ENCODE peak calls at places on chromosomes 1 and 21, in six cellular contexts. One of them, this sample, is unnamed.

GRCh38 chr1:237091691-237092090 is 49.7 kb downstream of the RYR2 start:
- DNase-seq in GM23248: no peak
- DNase-seq in hepatocyte: no peak
- DNase-seq in PC-3: no peak
- DNase-seq in neural progenitor cell: no peak
- DNase-seq in GM23338: no peak
- DNase-seq in this sample: no peak

GRCh38 chr1:55054396-55054795 is 15.0 kb downstream of the PCSK9 start:
- DNase-seq in GM23248: no peak
- DNase-seq in hepatocyte: no peak
- DNase-seq in PC-3: no peak
- DNase-seq in neural progenitor cell: no peak
- DNase-seq in GM23338: no peak
- DNase-seq in this sample: no peak

GRCh38 chr1:206912445-206913095 is 9.2 kb downstream of the FCMR start:
- DNase-seq in GM23248: peak
- DNase-seq in hepatocyte: peak
- DNase-seq in PC-3: peak
- DNase-seq in neural progenitor cell: peak
- DNase-seq in GM23338: peak
- DNase-seq in this sample: peak

GRCh38 chr21:45562965-45563364 is 20.7 kb upstream of the SLC19A1 start:
- DNase-seq in GM23248: no peak
- DNase-seq in hepatocyte: no peak
- DNase-seq in PC-3: no peak
- DNase-seq in neural progenitor cell: no peak
- DNase-seq in GM23338: no peak
- DNase-seq in this sample: no peak

GRCh38 chr1:70083519-70083918 is 121.9 kb downstream of the LRRC40 start:
- DNase-seq in GM23248: no peak
- DNase-seq in hepatocyte: no peak
- DNase-seq in PC-3: no peak
- DNase-seq in neural progenitor cell: no peak
- DNase-seq in GM23338: no peak
- DNase-seq in this sample: no peak

GRCh38 chr1:54094001-54094729 is 40.8 kb downstream of the TCEANC2 start:
- DNase-seq in GM23248: no peak
- DNase-seq in hepatocyte: peak
- DNase-seq in PC-3: peak
- DNase-seq in neural progenitor cell: no peak
- DNase-seq in GM23338: no peak
- DNase-seq in this sample: no peak

GRCh38 chr1:56382890-56383289 is 196.5 kb downstream of the PLPP3 start:
- DNase-seq in GM23248: no peak
- DNase-seq in hepatocyte: no peak
- DNase-seq in PC-3: no peak
- DNase-seq in neural progenitor cell: no peak
- DNase-seq in GM23338: no peak
- DNase-seq in this sample: no peak

GRCh38 chr1:100585774-100586173 is 47.8 kb downstream of the GPR88 start:
- DNase-seq in GM23248: peak
- DNase-seq in hepatocyte: no peak
- DNase-seq in PC-3: peak
- DNase-seq in neural progenitor cell: no peak
- DNase-seq in GM23338: no peak
- DNase-seq in this sample: no peak

GRCh38 chr1:156705321-156705917 is at the start of gene CRABP2:
- DNase-seq in GM23248: peak
- DNase-seq in hepatocyte: peak
- DNase-seq in PC-3: peak
- DNase-seq in neural progenitor cell: peak
- DNase-seq in GM23338: peak
- DNase-seq in this sample: no peak

GRCh38 chr21:35236090-35236489 is 187.0 kb upstream of the RUNX1 start:
- DNase-seq in GM23248: no peak
- DNase-seq in hepatocyte: no peak
- DNase-seq in PC-3: no peak
- DNase-seq in neural progenitor cell: no peak
- DNase-seq in GM23338: no peak
- DNase-seq in this sample: no peak

GRCh38 chr21:42063206-42063577 is 7.9 kb upstream of the UMODL1 start:
- DNase-seq in GM23248: no peak
- DNase-seq in hepatocyte: no peak
- DNase-seq in PC-3: no peak
- DNase-seq in neural progenitor cell: no peak
- DNase-seq in GM23338: no peak
- DNase-seq in this sample: peak

GRCh38 chr1:61287734-61288133 is 205.4 kb downstream of the NFIA start:
- DNase-seq in GM23248: peak
- DNase-seq in hepatocyte: no peak
- DNase-seq in PC-3: peak
- DNase-seq in neural progenitor cell: no peak
- DNase-seq in GM23338: no peak
- DNase-seq in this sample: no peak

GRCh38 chr21:45870851-45871615 is 110.5 kb upstream of the COL6A1 start:
- DNase-seq in GM23248: no peak
- DNase-seq in hepatocyte: no peak
- DNase-seq in PC-3: no peak
- DNase-seq in neural progenitor cell: no peak
- DNase-seq in GM23338: no peak
- DNase-seq in this sample: no peak

GRCh38 chr1:203364013-203364730 is 13.2 kb upstream of the FMOD start:
- DNase-seq in GM23248: no peak
- DNase-seq in hepatocyte: peak
- DNase-seq in PC-3: no peak
- DNase-seq in neural progenitor cell: no peak
- DNase-seq in GM23338: no peak
- DNase-seq in this sample: no peak

GRCh38 chr1:27475707-27476106 is 14.3 kb downstream of the WASF2 start:
- DNase-seq in GM23248: no peak
- DNase-seq in hepatocyte: no peak
- DNase-seq in PC-3: no peak
- DNase-seq in neural progenitor cell: no peak
- DNase-seq in GM23338: no peak
- DNase-seq in this sample: no peak

GRCh38 chr1:171195781-171196180 is 10.7 kb downstream of the FMO2 start:
- DNase-seq in GM23248: no peak
- DNase-seq in hepatocyte: no peak
- DNase-seq in PC-3: no peak
- DNase-seq in neural progenitor cell: no peak
- DNase-seq in GM23338: no peak
- DNase-seq in this sample: no peak

GRCh38 chr1:153735090-153735420 is 7.2 kb downstream of the INTS3 start:
- DNase-seq in GM23248: no peak
- DNase-seq in hepatocyte: no peak
- DNase-seq in PC-3: no peak
- DNase-seq in neural progenitor cell: no peak
- DNase-seq in GM23338: no peak
- DNase-seq in this sample: no peak

GRCh38 chr1:29688477-29689365 is 452.4 kb downstream of the PTPRU start:
- DNase-seq in GM23248: peak
- DNase-seq in hepatocyte: peak
- DNase-seq in PC-3: peak
- DNase-seq in neural progenitor cell: no peak
- DNase-seq in GM23338: no peak
- DNase-seq in this sample: no peak

GRCh38 chr1:201636065-201636464 is 97.1 kb downstream of the NAV1 start:
- DNase-seq in GM23248: no peak
- DNase-seq in hepatocyte: no peak
- DNase-seq in PC-3: no peak
- DNase-seq in neural progenitor cell: peak
- DNase-seq in GM23338: no peak
- DNase-seq in this sample: no peak

GRCh38 chr1:19390901-19391595 is 78.9 kb downstream of the SLC66A1 start:
- DNase-seq in GM23248: peak
- DNase-seq in hepatocyte: peak
- DNase-seq in PC-3: peak
- DNase-seq in neural progenitor cell: peak
- DNase-seq in GM23338: peak
- DNase-seq in this sample: no peak

GRCh38 chr1:154716012-154716411 is 108.0 kb upstream of the ADAR start:
- DNase-seq in GM23248: peak
- DNase-seq in hepatocyte: no peak
- DNase-seq in PC-3: no peak
- DNase-seq in neural progenitor cell: no peak
- DNase-seq in GM23338: no peak
- DNase-seq in this sample: no peak

GRCh38 chr1:30730351-30731108 is 7.1 kb upstream of the MATN1 start:
- DNase-seq in GM23248: no peak
- DNase-seq in hepatocyte: no peak
- DNase-seq in PC-3: no peak
- DNase-seq in neural progenitor cell: no peak
- DNase-seq in GM23338: no peak
- DNase-seq in this sample: no peak

GRCh38 chr1:223738465-223739365 is 26.4 kb downstream of the CAPN2 start:
- DNase-seq in GM23248: no peak
- DNase-seq in hepatocyte: peak
- DNase-seq in PC-3: no peak
- DNase-seq in neural progenitor cell: no peak
- DNase-seq in GM23338: no peak
- DNase-seq in this sample: no peak

GRCh38 chr1:19656134-19656779 is 8.4 kb upstream of the HTR6 start:
- DNase-seq in GM23248: no peak
- DNase-seq in hepatocyte: no peak
- DNase-seq in PC-3: no peak
- DNase-seq in neural progenitor cell: no peak
- DNase-seq in GM23338: no peak
- DNase-seq in this sample: no peak

GRCh38 chr21:25862596-25862995 is 127.8 kb downstream of the GABPA start:
- DNase-seq in GM23248: peak
- DNase-seq in hepatocyte: no peak
- DNase-seq in PC-3: peak
- DNase-seq in neural progenitor cell: peak
- DNase-seq in GM23338: peak
- DNase-seq in this sample: peak

GRCh38 chr1:101377436-101377835 is 140.6 kb downstream of the S1PR1 start:
- DNase-seq in GM23248: no peak
- DNase-seq in hepatocyte: no peak
- DNase-seq in PC-3: no peak
- DNase-seq in neural progenitor cell: no peak
- DNase-seq in GM23338: no peak
- DNase-seq in this sample: no peak

GRCh38 chr1:47554901-47555300 is 117.1 kb downstream of the FOXD2 start:
- DNase-seq in GM23248: peak
- DNase-seq in hepatocyte: no peak
- DNase-seq in PC-3: peak
- DNase-seq in neural progenitor cell: no peak
- DNase-seq in GM23338: no peak
- DNase-seq in this sample: no peak
- TF ChIP-seq EZH2phosphoT487 in GM23248: no peak
- TF ChIP-seq EZH2phosphoT487 in hepatocyte: no peak
- TF ChIP-seq EZH2phosphoT487 in PC-3: no peak
- TF ChIP-seq EZH2phosphoT487 in neural progenitor cell: no peak
- TF ChIP-seq EZH2phosphoT487 in GM23338: no peak
- TF ChIP-seq EZH2phosphoT487 in this sample: no peak

DNA sequence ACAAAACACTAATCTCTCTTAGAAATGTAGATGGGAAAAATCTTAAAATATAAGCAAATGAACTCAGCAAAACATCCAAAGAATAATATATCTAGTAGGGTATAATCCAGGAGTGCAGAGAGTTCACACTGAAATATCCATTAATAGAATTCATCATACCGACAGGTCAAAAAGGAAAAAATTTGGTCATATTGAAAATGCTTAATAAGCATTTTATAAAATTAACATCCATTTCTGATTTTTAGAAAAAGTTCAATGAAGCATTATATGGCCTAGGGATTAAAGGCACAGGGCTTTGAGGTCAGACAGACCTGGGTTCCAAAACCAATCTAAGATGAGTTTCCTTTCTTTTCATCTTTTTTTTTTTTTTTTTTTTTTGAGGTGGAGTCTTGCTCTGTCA is 16.4 kb downstream of the EPHA10 start:
- DNase-seq in GM23248: no peak
- DNase-seq in hepatocyte: no peak
- DNase-seq in PC-3: no peak
- DNase-seq in neural progenitor cell: no peak
- DNase-seq in GM23338: no peak
- DNase-seq in this sample: no peak
- TF ChIP-seq EZH2 in GM23248: no peak
- TF ChIP-seq EZH2 in hepatocyte: no peak
- TF ChIP-seq EZH2 in PC-3: no peak
- TF ChIP-seq EZH2 in neural progenitor cell: no peak
- TF ChIP-seq EZH2 in GM23338: no peak
- TF ChIP-seq EZH2 in this sample: no peak

GRCh38 chr1:226575436-226576390 is 27.1 kb downstream of the STUM start:
- DNase-seq in GM23248: no peak
- DNase-seq in hepatocyte: no peak
- DNase-seq in PC-3: peak
- DNase-seq in neural progenitor cell: no peak
- DNase-seq in GM23338: no peak
- DNase-seq in this sample: no peak
- TF ChIP-seq EZH2phosphoT487 in GM23248: no peak
- TF ChIP-seq EZH2phosphoT487 in hepatocyte: no peak
- TF ChIP-seq EZH2phosphoT487 in PC-3: no peak
- TF ChIP-seq EZH2phosphoT487 in neural progenitor cell: no peak
- TF ChIP-seq EZH2phosphoT487 in GM23338: no peak
- TF ChIP-seq EZH2phosphoT487 in this sample: no peak

DNA sequence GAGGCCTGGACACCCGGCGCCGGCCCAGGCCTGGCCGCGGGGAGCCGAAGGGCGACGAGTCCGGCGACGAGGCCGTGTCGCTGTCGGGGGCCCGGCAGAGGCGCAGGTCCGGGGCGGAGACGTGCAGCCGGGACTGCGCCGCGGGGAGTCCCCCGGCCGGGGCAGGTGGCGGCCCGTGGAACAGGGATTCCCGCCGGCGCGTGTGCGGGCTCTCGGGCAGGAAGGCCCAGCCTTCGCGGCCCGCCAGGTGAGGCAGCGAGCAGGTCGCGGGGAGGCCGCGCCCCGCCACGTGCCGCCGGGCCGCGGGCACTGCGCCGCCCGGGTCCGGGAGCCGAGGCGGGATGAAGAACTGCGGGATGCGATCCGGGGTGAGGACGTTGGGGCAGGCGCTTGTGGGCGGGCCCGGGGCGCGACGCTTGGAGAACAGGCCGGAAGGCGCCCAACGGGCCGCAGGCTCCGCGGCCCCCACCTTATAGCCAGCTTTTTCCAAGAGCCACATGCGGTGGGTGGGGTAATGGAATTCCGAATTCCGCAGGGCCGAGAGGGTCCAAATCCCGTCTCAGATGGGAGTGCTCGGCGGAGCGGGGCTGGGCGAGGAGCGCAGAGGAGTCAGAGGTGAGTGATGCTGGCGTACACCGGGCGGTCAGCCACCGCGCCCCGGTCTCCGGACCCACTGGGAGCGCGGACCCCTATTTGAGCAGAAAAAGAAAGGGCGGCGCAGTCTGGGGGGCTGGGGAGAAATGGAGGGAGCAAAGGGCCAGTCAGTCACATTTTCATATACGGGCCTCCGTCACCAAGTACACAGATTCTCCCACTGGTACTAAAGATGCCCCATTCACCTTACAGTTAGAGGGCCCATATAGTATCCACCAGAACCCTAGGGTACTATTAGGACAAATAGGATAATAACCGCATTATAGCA is 868 bp downstream of the C2CD4D start:
- DNase-seq in GM23248: no peak
- DNase-seq in hepatocyte: peak
- DNase-seq in PC-3: no peak
- DNase-seq in neural progenitor cell: peak
- DNase-seq in GM23338: peak
- DNase-seq in this sample: no peak
- TF ChIP-seq EZH2 in GM23248: peak
- TF ChIP-seq EZH2 in hepatocyte: no peak
- TF ChIP-seq EZH2 in PC-3: no peak
- TF ChIP-seq EZH2 in neural progenitor cell: peak
- TF ChIP-seq EZH2 in GM23338: no peak
- TF ChIP-seq EZH2 in this sample: no peak